ENCODE peak calls at places on chromosomes 11 and 22, in eight cellular contexts. P is NCI-H1105 treated with DMSO at 0.1 percent for 48 hours; H is GM23248; X is activated CD4-positive, CD25-positive, alpha-beta regulatory T cell treated with anti-CD3 and anti-CD28 coated beads, Interleukin-2, amount 50 U/mL, for 16 hours; Q is stimulated activated CD8-positive, alpha-beta memory T cell treated with anti-CD3 and anti-CD28 coated beads, Interleukin-15, amount 100 ng/mL, for 4 hours; N is HuH-7.5; W is GM23338; B is NCI-H524 treated with DMSO at 0.1 percent for 48 hours. L is an unnamed sample.

GRCh38 chr22:37328017-37328416 is 45.7 kb downstream of the CYTH4 start:
- DNase-seq in Q (no peak), W (no peak), P (no peak), N (no peak), X (no peak), B (no peak), H (peak), L (no peak)

GRCh38 chr11:119087747-119088241 is 3.1 kb downstream of the HMBS start:
- DNase-seq in H (no peak), W (no peak), B (no peak), P (no peak), N (no peak), X (no peak), Q (no peak), L (no peak)

GRCh38 chr22:42990131-42990838 is 24.7 kb downstream of the PACSIN2 start:
- DNase-seq in N (no peak), P (no peak), Q (no peak), H (peak), B (no peak), W (peak), X (no peak), L (no peak)

GRCh38 chr11:117614695-117615094 is 182.3 kb downstream of the DSCAML1 start:
- DNase-seq in H (no peak), B (no peak), Q (no peak), N (no peak), W (no peak), X (no peak), P (no peak), L (no peak)

GRCh38 chr11:45147871-45148270 is 1.4 kb downstream of the PRDM11 start:
- DNase-seq in B (no peak), X (no peak), N (no peak), W (no peak), Q (no peak), H (peak), P (no peak), L (no peak)

GRCh38 chr11:70464509-70465361 is 66.4 kb downstream of the CTTN start:
- DNase-seq in Q (no peak), W (no peak), H (no peak), N (no peak), B (no peak), X (no peak), P (no peak), L (no peak)

GRCh38 chr11:79100093-79100704 is 340.6 kb downstream of the TENM4 start:
- DNase-seq in B (no peak), P (peak), W (peak), Q (no peak), X (no peak), N (peak), H (peak), L (peak)

GRCh38 chr11:11555228-11555627 is 66.6 kb downstream of the GALNT18 start:
- DNase-seq in Q (no peak), B (peak), H (no peak), N (no peak), P (peak), W (no peak), X (no peak), L (no peak)

GRCh38 chr22:27391092-27391770 is 410.3 kb downstream of the MN1 start:
- DNase-seq in B (no peak), X (no peak), P (no peak), Q (no peak), W (peak), H (peak), N (no peak), L (no peak)

GRCh38 chr11:116879789-116880402 is 42.5 kb upstream of the APOA1 start:
- DNase-seq in B (peak), H (peak), P (peak), Q (no peak), W (peak), N (peak), X (peak), L (peak)

L was measured in endothelial cell.